ENCODE peak calls at places on chromosomes 1 and 21, in five cellular contexts. Z is GM12878, T is SK-N-SH, U is HepG2, W is H1. B is an unnamed sample.

GRCh38 chr1:246155923-246156322 is 351.2 kb downstream of the SMYD3 start:
- DNase-seq in Z (no peak), T (no peak), U (no peak), W (no peak), B (no peak)

GRCh38 chr1:71054281-71054731 is 6.7 kb upstream of the PTGER3 start:
- DNase-seq in Z (no peak), T (no peak), U (no peak), W (no peak), B (no peak)

GRCh38 chr21:45975017-45975595 is 6.5 kb upstream of the COL6A1 start:
- DNase-seq in Z (no peak), T (no peak), U (no peak), W (no peak), B (no peak)

GRCh38 chr1:188941986-188942385 is 1535.7 kb downstream of the BRINP3 start:
- DNase-seq in Z (no peak), T (no peak), U (no peak), W (no peak), B (no peak)

GRCh38 chr21:22020221-22020620 is 1022.0 kb downstream of the NCAM2 start:
- DNase-seq in Z (no peak), T (no peak), U (no peak), W (no peak), B (no peak)

GRCh38 chr1:205680073-205680851 is at the start of gene SLC45A3:
- DNase-seq in Z (no peak), T (peak), U (no peak), W (no peak), B (no peak)

GRCh38 chr21:45407629-45408247 is 2.8 kb downstream of the COL18A1 start:
- DNase-seq in Z (no peak), T (no peak), U (no peak), W (no peak), B (no peak)

GRCh38 chr1:208100906-208101305 is 143.3 kb downstream of the PLXNA2 start:
- DNase-seq in Z (no peak), T (no peak), U (no peak), W (no peak), B (no peak)

GRCh38 chr1:215476541-215476940 is 90.6 kb upstream of the KCTD3 start:
- DNase-seq in Z (no peak), T (no peak), U (no peak), W (no peak), B (no peak)

GRCh38 chr21:45000637-45001133 is 60.9 kb downstream of the SLX9 start:
- DNase-seq in Z (no peak), T (no peak), U (no peak), W (no peak), B (no peak)

GRCh38 chr1:74731399-74732052 is 1.3 kb downstream of the CRYZ start:
- DNase-seq in Z (no peak), T (no peak), U (peak), W (no peak), B (no peak)

GRCh38 chr1:241444836-241445235 is 74.7 kb downstream of the FH start:
- DNase-seq in Z (no peak), T (no peak), U (no peak), W (no peak), B (no peak)

GRCh38 chr1:101181930-101182329 is 54.9 kb upstream of the S1PR1 start:
- DNase-seq in Z (no peak), T (no peak), U (no peak), W (no peak), B (no peak)

GRCh38 chr1:93395195-93395594 is 49.5 kb downstream of the DR1 start:
- DNase-seq in Z (no peak), T (no peak), U (peak), W (no peak), B (no peak)

GRCh38 chr1:77282187-77282865 is 507 bp downstream of the AK5 start:
- DNase-seq in Z (no peak), T (no peak), U (no peak), W (no peak), B (no peak)

GRCh38 chr1:155961937-155962336 is 16.4 kb downstream of the ARHGEF2 start:
- DNase-seq in Z (no peak), T (no peak), U (no peak), W (no peak), B (no peak)

GRCh38 chr1:41952208-41952607 is 33.5 kb upstream of the HIVEP3 start:
- DNase-seq in Z (no peak), T (no peak), U (no peak), W (no peak), B (no peak)

GRCh38 chr1:227895828-227896685 is 51.7 kb downstream of the WNT9A start:
- DNase-seq in Z (no peak), T (no peak), U (peak), W (no peak), B (no peak)

GRCh38 chr1:14259191-14259757 is 339.2 kb upstream of the KAZN start:
- DNase-seq in Z (no peak), T (no peak), U (no peak), W (no peak), B (no peak)

GRCh38 chr1:38489844-38490270 is 369.7 kb downstream of the RRAGC start:
- DNase-seq in Z (no peak), T (peak), U (peak), W (peak), B (no peak)

GRCh38 chr1:42784946-42785693 is at the start of gene TMEM269:
- DNase-seq in Z (no peak), T (peak), U (no peak), W (no peak), B (no peak)

GRCh38 chr1:44714944-44715571 is 15.9 kb downstream of the RNU5D-1 start:
- DNase-seq in Z (peak), T (peak), U (peak), W (no peak), B (peak)

GRCh38 chr1:161119017-161119378 is 1.1 kb downstream of the NIT1 start:
- DNase-seq in Z (no peak), T (peak), U (no peak), W (no peak), B (no peak)

GRCh38 chr1:110035236-110035752 is 870 bp downstream of the STRIP1 start:
- DNase-seq in Z (no peak), T (no peak), U (no peak), W (no peak), B (no peak)
- TF ChIP-seq GABPA in Z (no peak), T (no peak), U (no peak), W (no peak), B (no peak)

GRCh38 chr21:16713331-16714114 is 799.3 kb upstream of the CXADR start:
- DNase-seq in Z (no peak), T (no peak), U (no peak), W (no peak), B (no peak)

GRCh38 chr21:16708431-16708830 is 804.4 kb upstream of the CXADR start:
- DNase-seq in Z (no peak), T (no peak), U (no peak), W (no peak), B (no peak)

GRCh38 chr21:16707274-16707673 is 805.6 kb upstream of the CXADR start:
- DNase-seq in Z (no peak), T (no peak), U (no peak), W (no peak), B (no peak)

GRCh38 chr21:16709866-16710550 is 802.8 kb upstream of the CXADR start:
- DNase-seq in Z (no peak), T (no peak), U (peak), W (no peak), B (no peak)
- TF ChIP-seq GABPA in Z (no peak), T (no peak), U (no peak), W (no peak), B (no peak)

GRCh38 chr1:193299038-193299437 is 112.6 kb upstream of the B3GALT2 start:
- DNase-seq in Z (no peak), T (no peak), U (no peak), W (no peak), B (no peak)
- TF ChIP-seq GABPA in Z (no peak), T (no peak), U (no peak), W (no peak), B (no peak)

GRCh38 chr1:90836345-90836679 is 119.2 kb upstream of the BARHL2 start:
- DNase-seq in Z (no peak), T (no peak), U (no peak), W (no peak), B (no peak)

GRCh38 chr1:90834354-90835171 is 117.5 kb upstream of the BARHL2 start:
- DNase-seq in Z (no peak), T (no peak), U (no peak), W (no peak), B (no peak)

GRCh38 chr1:90833497-90834087 is 116.5 kb upstream of the BARHL2 start:
- DNase-seq in Z (no peak), T (no peak), U (no peak), W (no peak), B (no peak)

GRCh38 chr1:90835661-90836344 is 118.7 kb upstream of the BARHL2 start:
- DNase-seq in Z (no peak), T (no peak), U (no peak), W (no peak), B (no peak)

GRCh38 chr1:90835172-90835660 is 118.1 kb upstream of the BARHL2 start:
- DNase-seq in Z (no peak), T (no peak), U (no peak), W (no peak), B (no peak)
- TF ChIP-seq GABPA in Z (no peak), T (no peak), U (no peak), W (no peak), B (no peak)

DNA sequence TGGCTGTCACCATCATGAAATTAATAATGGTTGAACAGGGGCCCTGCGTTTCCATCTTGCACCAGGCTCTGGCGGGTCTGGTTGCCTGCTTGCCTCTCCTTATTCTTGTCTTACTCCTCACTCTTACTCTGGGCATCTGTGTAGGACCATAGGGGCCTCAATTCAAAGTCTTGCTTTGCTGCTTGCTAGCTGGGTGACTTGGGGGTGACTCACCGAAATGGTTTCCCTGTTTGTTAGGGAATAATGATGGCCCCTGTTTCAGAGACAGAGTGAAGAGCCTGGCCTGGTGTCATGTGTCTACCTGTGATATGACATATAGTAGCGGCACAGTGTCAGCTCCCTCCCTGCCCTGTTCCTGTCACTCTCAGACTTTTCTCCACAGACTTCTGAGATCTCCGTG is 24.6 kb downstream of the KCNC4 start:
- DNase-seq in Z (no peak), T (no peak), U (no peak), W (no peak), B (no peak)
- TF ChIP-seq GABPA in Z (no peak), T (no peak), U (no peak), W (no peak), B (no peak)

GRCh38 chr1:201904579-201904978 is 15.9 kb downstream of the SHISA4 start:
- DNase-seq in Z (no peak), T (no peak), U (no peak), W (no peak), B (no peak)
- TF ChIP-seq GABPA in Z (no peak), T (no peak), U (no peak), W (no peak), B (no peak)

GRCh38 chr1:197441990-197442389 is 173.9 kb downstream of the CRB1 start:
- DNase-seq in Z (no peak), T (no peak), U (peak), W (peak), B (no peak)
- TF ChIP-seq GABPA in Z (no peak), T (no peak), U (no peak), W (no peak), B (no peak)

DNA sequence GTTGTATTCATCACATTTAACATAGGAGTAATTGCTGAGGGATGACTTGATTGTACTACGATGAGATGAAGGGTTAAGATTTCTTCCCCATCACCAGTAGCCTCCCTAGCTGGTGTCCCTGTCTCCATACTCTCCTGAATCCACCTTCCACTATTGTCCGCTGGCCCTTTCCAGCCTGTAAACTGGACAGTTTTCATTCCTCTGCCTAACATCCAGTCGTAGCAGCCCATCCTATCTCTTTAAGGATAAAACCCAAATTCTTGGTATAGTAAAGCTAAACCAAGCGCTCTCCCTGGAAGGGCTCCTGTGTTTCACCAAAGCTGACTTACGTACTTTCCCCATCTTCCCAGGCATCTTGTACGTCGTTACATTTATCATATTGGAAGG is 670 bp downstream of the COX20 start:
- DNase-seq in Z (no peak), T (peak), U (peak), W (no peak), B (peak)
- TF ChIP-seq GABPA in Z (no peak), T (peak), U (no peak), W (no peak), B (no peak)

GRCh38 chr1:218985424-218985823 is 188.3 kb upstream of the LYPLAL1 start:
- DNase-seq in Z (no peak), T (no peak), U (no peak), W (no peak), B (no peak)

GRCh38 chr1:218983433-218983832 is 190.2 kb upstream of the LYPLAL1 start:
- DNase-seq in Z (no peak), T (no peak), U (no peak), W (no peak), B (no peak)

GRCh38 chr1:218983848-218984247 is 189.8 kb upstream of the LYPLAL1 start:
- DNase-seq in Z (no peak), T (peak), U (peak), W (no peak), B (no peak)

GRCh38 chr1:218990019-218990418 is 183.7 kb upstream of the LYPLAL1 start:
- DNase-seq in Z (no peak), T (no peak), U (no peak), W (no peak), B (no peak)

DNA sequence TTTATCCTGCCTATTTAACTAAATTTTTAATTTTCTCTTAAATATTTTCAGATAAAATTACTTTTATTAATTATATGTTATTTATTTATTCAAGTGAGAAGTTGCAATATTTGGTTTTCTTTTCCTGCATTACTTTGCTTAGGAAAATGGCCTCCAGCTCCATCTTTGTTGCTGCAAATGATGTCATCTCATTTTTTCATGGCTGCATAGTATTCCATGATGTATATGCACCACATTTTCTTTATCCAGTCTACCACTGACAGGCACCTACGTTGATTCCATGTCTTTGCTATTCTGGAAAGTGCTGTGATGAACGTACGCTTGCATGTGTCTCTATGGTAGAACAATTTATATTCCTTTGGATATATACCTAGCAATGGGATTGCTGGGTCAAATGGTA is 186.9 kb upstream of the LYPLAL1 start:
- DNase-seq in Z (no peak), T (no peak), U (no peak), W (no peak), B (no peak)
- TF ChIP-seq GABPA in Z (no peak), T (no peak), U (no peak), W (no peak), B (no peak)

GRCh38 chr1:30721311-30722174 is 1.8 kb downstream of the MATN1 start:
- DNase-seq in Z (no peak), T (no peak), U (no peak), W (no peak), B (no peak)
- TF ChIP-seq GABPA in Z (no peak), T (no peak), U (no peak), W (no peak), B (no peak)